ENCODE peak calls at places on chromosomes 12 and 14, in four cellular contexts. A is T follicular helper cell; Y is progenitor cell of endocrine pancreas; F is CD4-positive, alpha-beta T cell. I is an unnamed sample.

GRCh38 chr12:82383930-82384513 is 25.7 kb downstream of the METTL25 start:
- DNase-seq in A (no peak), Y (no peak), F (no peak), I (peak; percentile 21)

GRCh38 chr12:39230086-39230485 is 212.8 kb downstream of the KIF21A start:
- DNase-seq in A (no peak), Y (no peak), F (no peak), I (no peak)

GRCh38 chr14:69506241-69506595 is 21.7 kb downstream of the PLEKHD1 start:
- DNase-seq in A (no peak), Y (no peak), F (no peak), I (no peak)

GRCh38 chr12:50961708-50962107 is 9.4 kb downstream of the HIGD1C start:
- DNase-seq in A (no peak), Y (no peak), F (no peak), I (no peak)

GRCh38 chr14:68403191-68403781 is 389.6 kb downstream of the ZFP36L1 start:
- DNase-seq in A (no peak), Y (no peak), F (no peak), I (no peak)

GRCh38 chr12:195191-195590 is 18.8 kb downstream of the SLC6A12 start:
- DNase-seq in A (no peak), Y (no peak), F (no peak), I (no peak)

GRCh38 chr12:26197832-26198231 is 2.5 kb downstream of the SSPN start:
- DNase-seq in A (no peak), Y (no peak), F (no peak), I (peak; percentile 44)

GRCh38 chr12:50021071-50021470 is 4.2 kb downstream of the RACGAP1 start:
- DNase-seq in A (no peak), Y (no peak), F (no peak), I (no peak)

GRCh38 chr14:101187816-101188570 is 284.5 kb upstream of the RTL1 start:
- DNase-seq in A (no peak), Y (no peak), F (no peak), I (no peak)

GRCh38 chr14:71317385-71318096 is 410.3 kb downstream of the PCNX1 start:
- DNase-seq in A (no peak), Y (no peak), F (no peak), I (no peak)

GRCh38 chr12:109553929-109554500 is 19.3 kb downstream of the MMAB start:
- DNase-seq in A (no peak), Y (no peak), F (no peak), I (no peak)

GRCh38 chr12:9701380-9702154 is 31.3 kb downstream of the CLECL1 start:
- DNase-seq in A (no peak), Y (no peak), F (no peak), I (no peak)

GRCh38 chr12:89924191-89924590 is 215.6 kb upstream of the ATP2B1 start:
- DNase-seq in A (no peak), Y (no peak), F (no peak), I (no peak)

GRCh38 chr12:128662106-128662505 is 161.7 kb downstream of the SLC15A4 start:
- DNase-seq in A (no peak), Y (no peak), F (no peak), I (no peak)

I was measured in cerebellar cortex.